ENCODE peak calls at places on chromosome 9, in six cellular contexts. K is H9, N is IMR-90, D is trophoblast cell, T is H1, J is neuronal stem cell. V is an unnamed sample.

GRCh38 chr9:26882154-26882553 is 10.4 kb downstream of the CAAP1 start:
- DNase-seq in J (no peak), N (no peak), D (no peak), K (no peak), T (no peak), V (no peak)

GRCh38 chr9:117718085-117718484 is 13.9 kb downstream of the TLR4 start:
- DNase-seq in K (no peak), D (peak; percentile 48), N (no peak), T (no peak), J (no peak), V (peak; percentile 62)

GRCh38 chr9:27539479-27540441 is 10.1 kb upstream of the MOB3B start:
- DNase-seq in K (no peak), T (no peak), J (no peak), D (peak; percentile 17), N (peak; percentile 87), V (peak; percentile 83)

GRCh38 chr9:99778308-99778707 is 43.4 kb upstream of the NR4A3 start:
- DNase-seq in J (no peak), T (no peak), N (peak; percentile 89), K (no peak), D (peak; percentile 9), V (peak; percentile 34)

GRCh38 chr9:37030591-37030939 is 3.5 kb downstream of the PAX5 start:
- DNase-seq in D (no peak), N (no peak), T (no peak), K (peak; percentile 18), J (no peak), V (no peak)

GRCh38 chr9:70406446-70406862 is 8.0 kb downstream of the KLF9 start:
- DNase-seq in J (no peak), K (no peak), D (peak; percentile 26), T (no peak), N (peak; percentile 62), V (peak; percentile 82)

GRCh38 chr9:114518599-114519022 is 13.3 kb upstream of the WHRN start:
- DNase-seq in T (no peak), D (no peak), N (no peak), J (no peak), K (no peak), V (no peak)

GRCh38 chr9:131837836-131838235 is 98.0 kb upstream of the RAPGEF1 start:
- DNase-seq in T (no peak), J (no peak), K (no peak), N (no peak), D (no peak), V (no peak)

GRCh38 chr9:112620998-112621694 is 96.8 kb downstream of the INIP start:
- DNase-seq in D (no peak), J (no peak), T (no peak), N (no peak), K (no peak), V (no peak)

GRCh38 chr9:2220036-2220435 is 204.9 kb downstream of the SMARCA2 start:
- DNase-seq in N (no peak), K (no peak), T (no peak), J (no peak), D (no peak), V (no peak)

GRCh38 chr9:112168197-112168596 is 6.9 kb downstream of the SUSD1 start:
- DNase-seq in D (no peak), K (no peak), J (no peak), N (no peak), T (no peak), V (no peak)

GRCh38 chr9:129612815-129613519 is 7.9 kb downstream of the C9orf50 start:
- DNase-seq in K (no peak), N (no peak), J (no peak), T (no peak), D (no peak), V (no peak)

GRCh38 chr9:137970686-137971476 is 93.3 kb downstream of the CACNA1B start:
- DNase-seq in K (no peak), T (peak; percentile 30), J (no peak), D (no peak), N (no peak), V (no peak)

GRCh38 chr9:89400398-89401116 is 82.3 kb downstream of the SECISBP2 start:
- DNase-seq in J (no peak), K (no peak), N (no peak), T (no peak), D (peak; percentile 12), V (no peak)

GRCh38 chr9:21750021-21750735 is 52.3 kb upstream of the MTAP start:
- DNase-seq in D (no peak), K (no peak), J (no peak), T (no peak), N (no peak), V (no peak)

GRCh38 chr9:13770956-13771355 is 491.5 kb upstream of the MPDZ start:
- DNase-seq in N (no peak), J (no peak), K (no peak), D (no peak), T (no peak), V (no peak)

DNA sequence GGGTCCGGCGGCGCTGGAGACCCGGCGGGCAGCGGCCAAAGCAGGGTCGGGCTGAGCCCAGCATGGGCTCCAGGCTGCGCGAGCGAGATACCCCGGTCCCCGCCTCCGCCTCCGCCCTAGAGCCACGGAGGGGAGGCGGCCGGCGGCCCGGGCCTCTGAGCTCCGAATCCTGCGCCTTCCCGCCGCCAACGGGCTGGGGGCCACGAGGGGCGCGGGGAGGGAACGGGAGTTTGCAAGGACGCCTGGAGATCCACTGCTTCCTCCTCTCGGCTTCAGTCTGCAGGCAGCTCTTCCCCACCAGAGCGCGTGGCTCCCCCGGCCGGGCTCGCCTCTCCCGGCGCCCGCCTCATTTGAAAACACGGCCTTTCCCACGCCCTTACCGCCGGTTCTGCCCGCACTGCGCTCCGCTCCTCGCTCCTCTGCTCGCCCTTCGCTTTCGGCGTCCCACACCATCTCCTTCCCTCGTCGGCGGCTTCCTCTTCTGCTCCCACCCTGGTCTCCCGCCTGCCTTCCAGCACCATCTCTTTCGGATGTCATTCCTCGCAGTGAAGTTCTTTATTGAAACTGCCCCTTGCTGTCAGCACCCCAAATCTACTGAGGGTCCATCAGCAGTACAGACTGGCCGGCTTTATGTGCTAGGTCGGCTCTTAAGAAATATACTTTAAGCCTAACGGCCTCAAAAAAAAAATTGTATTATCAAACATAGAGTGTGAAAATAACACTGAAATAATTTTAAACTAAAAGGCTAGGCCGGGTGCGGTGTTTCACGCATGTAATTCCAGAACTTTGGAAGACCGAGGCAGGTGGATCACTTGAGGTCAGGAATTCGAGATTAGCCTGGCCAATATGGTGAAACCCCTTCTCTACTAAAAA is 105.0 kb upstream of the FAM120A start:
- DNase-seq in J (peak; percentile 36), T (peak; percentile 73), K (no peak), N (no peak), D (peak; percentile 21), V (peak; percentile 2)
- H3K4ac ChIP-seq in J (no peak overlapping the region), T (peak overlapping the region; percentile 100), K (no peak overlapping the region), N (no peak overlapping the region), D (no peak overlapping the region), V (no peak overlapping the region)

GRCh38 chr9:83133316-83133715 is 70.4 kb upstream of the RASEF start:
- DNase-seq in K (no peak), T (no peak), N (no peak), D (no peak), J (no peak), V (no peak)

GRCh38 chr9:83132768-83133167 is 69.8 kb upstream of the RASEF start:
- DNase-seq in D (no peak), K (no peak), J (no peak), N (no peak), T (no peak), V (no peak)

GRCh38 chr9:83125671-83126070 is 62.7 kb upstream of the RASEF start:
- DNase-seq in D (peak; percentile 96), T (no peak), K (no peak), J (no peak), N (no peak), V (no peak)

DNA sequence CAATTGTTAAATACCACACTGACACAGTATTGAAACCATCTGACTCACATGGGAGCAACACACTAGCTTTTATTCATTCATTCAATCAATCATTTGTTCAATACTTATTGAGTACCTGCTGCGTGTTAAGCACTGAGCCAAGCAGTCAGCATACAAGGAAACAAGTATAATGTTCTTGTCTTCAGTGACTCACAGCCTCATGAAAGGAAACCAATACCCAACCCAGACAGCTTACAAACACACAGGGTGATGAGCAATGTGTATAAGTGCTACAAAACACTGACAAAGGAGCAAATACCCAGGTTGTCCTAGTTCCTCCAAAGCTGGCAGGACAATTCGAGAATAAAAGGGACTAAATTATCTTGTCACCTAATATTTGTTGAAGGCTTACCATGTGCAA is 67.6 kb upstream of the RASEF start:
- DNase-seq in J (no peak), N (no peak), T (no peak), D (no peak), K (no peak), V (peak; percentile 25)
- H3K4me2 ChIP-seq in J (no peak overlapping the region), N (no peak overlapping the region), T (no peak overlapping the region), D (no peak overlapping the region), K (no peak overlapping the region), V (no peak overlapping the region)

GRCh38 chr9:15310448-15310847 is 3.4 kb upstream of the TTC39B start:
- DNase-seq in T (no peak), N (no peak), K (no peak), J (no peak), D (no peak), V (no peak)

GRCh38 chr9:15307523-15307841 is 466 bp upstream of the TTC39B start:
- DNase-seq in D (no peak), T (no peak), J (no peak), N (no peak), K (no peak), V (no peak)

GRCh38 chr9:15306068-15306756 is 804 bp downstream of the TTC39B start:
- DNase-seq in T (peak; percentile 74), D (peak; percentile 86), K (peak; percentile 78), N (peak; percentile 56), J (peak; percentile 5), V (peak; percentile 70)

GRCh38 chr9:15306757-15307522 is at the start of gene TTC39B:
- DNase-seq in J (peak; percentile 90), N (peak; percentile 87), D (peak; percentile 98), K (peak; percentile 97), T (peak; percentile 98), V (peak; percentile 93)

DNA sequence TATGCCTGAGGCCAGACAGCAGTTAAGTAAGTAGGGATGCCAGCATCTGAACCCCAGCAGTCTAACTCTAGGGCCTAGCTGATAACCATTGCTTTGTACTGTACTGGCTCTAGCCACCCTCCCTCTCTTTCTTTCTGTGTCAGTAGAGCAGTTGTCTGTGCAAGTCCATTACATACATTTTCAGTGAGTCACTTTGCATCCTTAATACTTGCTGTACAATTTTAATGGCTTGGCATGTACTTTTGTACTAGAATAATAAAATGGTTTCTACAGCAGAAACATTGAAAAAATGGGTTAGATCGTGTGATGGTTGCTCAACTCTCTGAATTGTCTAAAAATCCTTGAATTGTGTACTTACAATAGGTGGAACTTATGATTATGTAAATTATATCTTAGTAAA is 1.5 kb upstream of the TTC39B start:
- DNase-seq in J (no peak), D (no peak), N (peak; percentile 85), T (peak; percentile 16), K (no peak), V (peak; percentile 66)
- H4K91ac ChIP-seq in J (no peak overlapping the region), D (no peak overlapping the region), N (peak overlapping the region; percentile 49), T (no peak overlapping the region), K (no peak overlapping the region), V (no peak overlapping the region)

DNA sequence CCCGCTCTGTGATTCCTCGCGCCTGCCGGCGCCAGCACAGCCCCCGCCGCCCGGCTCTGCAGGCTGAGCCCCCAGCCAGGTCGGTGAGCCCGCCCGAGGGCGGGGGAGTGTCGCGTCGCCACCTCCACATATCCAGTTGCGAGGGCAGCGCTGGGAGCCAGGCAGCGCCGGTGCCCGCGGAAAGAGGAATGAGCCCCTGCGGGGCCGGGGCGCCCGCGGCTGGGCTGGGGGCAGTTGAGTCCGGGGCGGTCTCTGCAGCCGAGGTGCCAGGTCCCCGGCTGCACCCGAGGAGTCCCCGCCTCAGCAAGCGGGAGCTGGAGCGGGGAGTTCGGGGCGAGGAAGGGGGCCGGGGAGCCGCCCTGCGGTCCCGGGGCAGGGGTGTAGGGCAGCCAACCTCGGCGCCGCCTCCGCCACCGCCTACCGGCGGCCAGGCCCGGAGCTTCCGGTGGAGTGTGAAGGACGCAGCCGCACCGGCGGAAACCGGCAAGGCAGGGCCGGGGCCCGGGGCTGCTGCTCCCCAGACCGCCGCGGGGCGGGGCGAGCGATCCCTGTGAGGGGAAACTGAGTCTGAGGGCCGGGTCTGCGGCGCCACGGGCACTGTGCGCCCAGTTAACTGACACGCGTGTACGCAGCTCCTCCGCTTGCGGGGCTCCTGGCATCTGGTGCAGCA is 2.3 kb upstream of the TRAF1 start:
- DNase-seq in K (peak; percentile 73), N (no peak), T (peak; percentile 85), D (peak; percentile 55), J (peak; percentile 45), V (peak; percentile 46)
- H3K4ac ChIP-seq in K (no peak overlapping the region), N (peak overlapping the region; percentile 87), T (no peak overlapping the region), D (peak overlapping the region; percentile 23), J (no peak overlapping the region), V (peak overlapping the region; percentile 88)